ENCODE peak calls at places on chromosomes 5 and 9, in eight cellular contexts. V, I, O, X, Z, L, S and Q are unnamed samples.

GRCh38 chr5:91229031-91229623 is 154.0 kb downstream of the ARRDC3 start:
- DNase-seq in L (no peak), O (no peak), I (no peak), Z (no peak), X (no peak), S (no peak), V (no peak), Q (no peak)

GRCh38 chr5:135156337-135156714 is 122.3 kb upstream of the PITX1 start:
- DNase-seq in O (no peak), V (no peak), Z (no peak), S (peak; percentile 25), L (no peak), X (no peak), I (no peak), Q (no peak)

GRCh38 chr5:176337913-176338312 is 23.7 kb downstream of the KIAA1191 start:
- DNase-seq in I (no peak), O (peak; percentile 52), S (no peak), Z (no peak), X (no peak), L (no peak), V (no peak), Q (no peak)

GRCh38 chr9:5838884-5839571 is 6.1 kb upstream of the ERMP1 start:
- DNase-seq in O (peak; percentile 95), V (no peak), X (peak; percentile 71), I (peak; percentile 75), Z (no peak), L (peak; percentile 17), S (no peak), Q (no peak)

GRCh38 chr5:14449052-14449661 is 132.4 kb upstream of the OTULINL start:
- DNase-seq in O (peak; percentile 81), I (peak; percentile 71), X (peak; percentile 41), V (no peak), S (no peak), Z (no peak), L (no peak), Q (no peak)

GRCh38 chr5:175847503-175847902 is 23.9 kb upstream of the CPLX2 start:
- DNase-seq in I (no peak), O (no peak), V (no peak), L (no peak), X (no peak), S (no peak), Z (no peak), Q (no peak)

GRCh38 chr5:179601871-179602625 is 21.4 kb downstream of the HNRNPH1 start:
- DNase-seq in X (no peak), V (no peak), I (no peak), L (no peak), S (no peak), Z (no peak), O (no peak), Q (peak; percentile 66)

GRCh38 chr5:26807231-26808199 is 230.9 kb downstream of the CDH9 start:
- DNase-seq in X (no peak), I (no peak), S (no peak), L (no peak), V (no peak), Z (no peak), O (no peak), Q (peak; percentile 74)

GRCh38 chr5:36237756-36238155 is 4.0 kb downstream of the NADK2 start:
- DNase-seq in S (no peak), I (no peak), X (no peak), L (no peak), V (no peak), O (peak; percentile 71), Z (no peak), Q (no peak)

GRCh38 chr9:105842023-105842644 is 147.8 kb downstream of the TMEM38B start:
- DNase-seq in X (peak; percentile 13), L (no peak), S (no peak), Z (peak; percentile 27), O (peak; percentile 50), I (peak; percentile 42), V (no peak), Q (no peak)